ENCODE peak calls at places on chromosomes 2 and 18, in four cellular contexts. X is K562, D is HepG2, M is H1. C is an unnamed sample.

GRCh38 chr2:225272173-225272572 is 127.3 kb upstream of the NYAP2 start:
- DNase-seq in D (no peak), M (no peak), X (no peak), C (no peak)

GRCh38 chr2:179377296-179377695 is 112.7 kb upstream of the SESTD1 start:
- DNase-seq in D (no peak), X (no peak), M (no peak), C (no peak)

GRCh38 chr2:85439986-85440385 is 21.5 kb downstream of the SH2D6 start:
- DNase-seq in M (no peak), D (no peak), X (no peak), C (no peak)

GRCh38 chr2:113203901-113204519 is 30.2 kb downstream of the PSD4 start:
- DNase-seq in X (peak), D (peak), M (peak), C (peak)

GRCh38 chr2:219182331-219183150 is 4.5 kb downstream of the RETREG2 start:
- DNase-seq in D (no peak), X (no peak), M (no peak), C (no peak)

GRCh38 chr18:12333650-12334279 is 25.7 kb downstream of the TUBB6 start:
- DNase-seq in X (no peak), M (no peak), D (no peak), C (no peak)

GRCh38 chr18:11407900-11408299 is 201.5 kb upstream of the SLC35G4 start:
- DNase-seq in X (no peak), D (no peak), M (no peak), C (no peak)

GRCh38 chr2:62270728-62271127 is 74.8 kb downstream of the B3GNT2 start:
- DNase-seq in X (no peak), M (no peak), D (no peak), C (no peak)

GRCh38 chr2:8675543-8675942 is 6.3 kb upstream of the ID2 start:
- DNase-seq in D (peak), M (no peak), X (no peak), C (no peak)

GRCh38 chr2:161676902-161677496 is 52.8 kb downstream of the SLC4A10 start:
- DNase-seq in D (no peak), X (no peak), M (no peak), C (no peak)

GRCh38 chr2:85165291-85165690 is 32.1 kb downstream of the TCF7L1 start:
- DNase-seq in M (no peak), D (no peak), X (no peak), C (no peak)

GRCh38 chr2:42556351-42556890 is 12.0 kb upstream of the MTA3 start:
- DNase-seq in M (no peak), D (no peak), X (no peak), C (no peak)

GRCh38 chr2:226794751-226795171 is 4.9 kb downstream of the IRS1 start:
- DNase-seq in X (no peak), D (no peak), M (no peak), C (no peak)

GRCh38 chr2:31199206-31199605 is 18.1 kb downstream of the CAPN14 start:
- DNase-seq in X (no peak), M (no peak), D (no peak), C (no peak)

GRCh38 chr2:7857904-7858303 is 824.0 kb upstream of the ID2 start:
- DNase-seq in D (no peak), X (no peak), M (no peak), C (no peak)

GRCh38 chr18:78561757-78562445 is 417.7 kb upstream of the SALL3 start:
- DNase-seq in X (no peak), D (no peak), M (no peak), C (no peak)

GRCh38 chr18:27142891-27143290 is 42.2 kb downstream of the CHST9 start:
- DNase-seq in X (no peak), D (peak), M (no peak), C (no peak)

GRCh38 chr2:209458018-209458979 is 34.5 kb downstream of the MAP2 start:
- DNase-seq in X (no peak), D (no peak), M (no peak), C (no peak)

GRCh38 chr18:48605408-48605845 is 66.6 kb downstream of the CTIF start:
- DNase-seq in D (peak), M (peak), X (peak), C (peak)

GRCh38 chr2:68767031-68767961 is 32.7 kb downstream of the ARHGAP25 start:
- DNase-seq in X (no peak), M (no peak), D (no peak), C (no peak)

GRCh38 chr2:555164-555922 is 121.9 kb downstream of the TMEM18 start:
- DNase-seq in M (no peak), D (no peak), X (no peak), C (no peak)

GRCh38 chr18:44465337-44465736 is 215.4 kb upstream of the SETBP1 start:
- DNase-seq in D (no peak), M (no peak), X (no peak), C (no peak)

GRCh38 chr2:188898261-188898660 is 75.9 kb upstream of the COL3A1 start:
- DNase-seq in D (no peak), M (no peak), X (no peak), C (no peak)

GRCh38 chr2:180938419-180938818 is 42.0 kb upstream of the UBE2E3 start:
- DNase-seq in M (no peak), D (no peak), X (no peak), C (no peak)

GRCh38 chr2:127040169-127040568 is 66.8 kb downstream of the BIN1 start:
- DNase-seq in X (no peak), M (no peak), D (no peak), C (no peak)

GRCh38 chr2:225122582-225123486 is 80.6 kb upstream of the DOCK10 start:
- DNase-seq in X (no peak), M (peak), D (no peak), C (no peak)

GRCh38 chr2:212264227-212264626 is 274.4 kb downstream of the ERBB4 start:
- DNase-seq in D (no peak), X (no peak), M (no peak), C (no peak)

GRCh38 chr2:191404568-191404991 is 159.4 kb downstream of the MYO1B start:
- DNase-seq in X (no peak), D (no peak), M (no peak), C (no peak)

GRCh38 chr18:21489119-21489750 is 111.3 kb downstream of the ESCO1 start:
- DNase-seq in X (peak), D (peak), M (peak), C (peak)

GRCh38 chr18:51739044-51739666 is 541.7 kb upstream of the MEX3C start:
- DNase-seq in D (no peak), M (no peak), X (no peak), C (no peak)

GRCh38 chr2:144886847-144887246 is 366.9 kb upstream of the ZEB2 start:
- DNase-seq in D (no peak), M (no peak), X (no peak), C (no peak)

GRCh38 chr2:33384562-33384961 is 91.9 kb upstream of the RASGRP3 start:
- DNase-seq in X (no peak), D (no peak), M (no peak), C (no peak)

GRCh38 chr2:147782521-147782920 is 62.3 kb upstream of the ACVR2A start:
- DNase-seq in D (no peak), M (no peak), X (peak), C (no peak)

GRCh38 chr2:236745420-236746210 is 176.0 kb downstream of the ACKR3 start:
- DNase-seq in D (peak), X (no peak), M (no peak), C (peak)

GRCh38 chr2:207477896-207478295 is 51.9 kb upstream of the CREB1 start:
- DNase-seq in D (no peak), M (no peak), X (no peak), C (no peak)

GRCh38 chr18:11578799-11579198 is 30.6 kb upstream of the SLC35G4 start:
- DNase-seq in M (no peak), X (no peak), D (no peak), C (no peak)

GRCh38 chr2:143632751-143633374 is 503.6 kb downstream of the ARHGAP15 start:
- DNase-seq in X (no peak), M (no peak), D (no peak), C (no peak)

GRCh38 chr2:35794766-35795448 is 560.7 kb upstream of the CRIM1 start:
- DNase-seq in X (no peak), D (no peak), M (no peak), C (no peak)

GRCh38 chr2:217672472-217672871 is 330.3 kb downstream of the TNS1 start:
- DNase-seq in M (no peak), X (no peak), D (no peak), C (no peak)
- TF ChIP-seq MAFK in M (no peak), X (no peak), D (no peak), C (no peak)

GRCh38 chr18:76490701-76491171 is 4.3 kb downstream of the ZNF516 start:
- DNase-seq in M (no peak), D (no peak), X (no peak), C (peak)
- TF ChIP-seq HDAC2 in M (peak), D (no peak), X (no peak), C (no peak)

DNA sequence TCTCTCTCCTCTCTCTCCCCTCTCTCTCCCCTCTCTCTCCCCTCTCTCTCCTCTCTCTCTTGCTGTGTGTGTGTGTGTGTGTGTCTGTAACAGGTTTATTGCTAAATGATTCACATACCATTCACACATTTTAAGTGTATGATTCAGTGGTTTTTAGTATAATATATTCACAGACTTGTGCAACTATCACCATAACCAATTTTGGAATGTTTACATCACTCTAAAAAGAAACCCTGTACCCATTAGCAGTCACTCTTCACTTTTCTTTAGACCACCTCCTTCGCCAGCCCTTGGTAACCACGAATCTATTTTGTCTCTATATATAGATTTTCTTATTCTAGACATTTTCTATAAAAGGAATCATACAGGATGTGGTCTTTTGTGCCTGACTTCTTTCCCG is 11.4 kb downstream of the THNSL2 start:
- DNase-seq in X (no peak), D (no peak), M (no peak), C (no peak)
- TF ChIP-seq MAFK in X (no peak), D (no peak), M (no peak), C (no peak)

DNA sequence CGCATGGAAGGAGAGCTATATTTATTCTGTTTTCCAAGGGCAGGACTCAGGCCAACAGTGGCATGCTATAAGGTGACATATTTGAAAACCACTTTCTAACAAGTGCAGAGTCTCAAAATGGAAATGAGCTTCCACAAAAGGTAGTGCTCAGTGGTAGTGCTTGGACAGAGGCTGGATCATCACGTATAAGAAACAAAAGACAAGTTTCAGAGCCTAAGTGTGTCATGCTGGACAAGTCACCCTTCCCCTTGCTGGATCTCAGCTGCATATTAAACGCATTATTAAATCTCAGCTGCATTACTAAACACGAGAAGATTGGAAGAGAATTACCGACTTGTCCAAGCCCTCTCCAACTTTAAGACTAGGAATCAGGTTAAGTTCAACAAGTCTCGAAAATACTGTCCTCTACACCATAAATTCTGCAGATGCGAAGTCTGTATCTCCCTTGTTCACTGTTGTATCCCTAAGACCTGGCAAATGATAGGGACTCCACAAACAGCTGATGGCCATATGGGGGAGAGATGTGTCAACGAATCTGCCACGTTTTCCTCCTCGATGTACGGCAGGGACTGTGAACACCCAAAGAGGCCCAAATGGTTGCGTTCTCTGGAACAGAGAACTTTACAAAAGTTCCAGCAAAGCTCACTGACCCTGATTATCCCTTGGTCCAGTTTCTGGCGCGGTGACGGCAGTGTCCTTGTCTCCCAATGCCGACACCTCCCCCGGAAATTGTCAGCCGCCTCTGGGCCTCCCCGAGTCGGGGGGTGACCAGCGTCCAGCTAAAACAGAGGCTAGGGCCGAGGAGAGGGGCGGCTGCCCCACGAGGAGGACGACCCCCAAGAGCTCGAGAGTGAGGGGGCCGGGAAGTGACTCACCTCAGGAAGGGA is 611 bp downstream of the NOL10 start:
- DNase-seq in X (peak), D (no peak), M (no peak), C (peak)
- TF ChIP-seq HDAC2 in X (no peak), D (no peak), M (no peak), C (no peak)

GRCh38 chr2:235265348-235265965 is 228.4 kb upstream of the AGAP1 start:
- DNase-seq in D (peak), M (no peak), X (no peak), C (no peak)

GRCh38 chr2:235267251-235267650 is 226.6 kb upstream of the AGAP1 start:
- DNase-seq in X (no peak), D (no peak), M (no peak), C (no peak)

GRCh38 chr2:235270951-235271350 is 222.9 kb upstream of the AGAP1 start:
- DNase-seq in X (no peak), M (no peak), D (no peak), C (no peak)

GRCh38 chr2:235270291-235270690 is 223.6 kb upstream of the AGAP1 start:
- DNase-seq in D (no peak), M (no peak), X (no peak), C (no peak)

GRCh38 chr2:235268535-235268934 is 225.3 kb upstream of the AGAP1 start:
- DNase-seq in X (no peak), D (no peak), M (no peak), C (no peak)
- TF ChIP-seq MAFK in X (no peak), D (no peak), M (no peak), C (no peak)

GRCh38 chr2:172783091-172783898 is 47.6 kb downstream of the RAPGEF4 start:
- DNase-seq in X (no peak), M (no peak), D (peak), C (peak)
- TF ChIP-seq HDAC2 in X (no peak), M (no peak), D (no peak), C (no peak)

GRCh38 chr18:3265564-3266033 is 3.7 kb downstream of the MYL12B start:
- DNase-seq in M (no peak), X (peak), D (peak), C (no peak)
- TF ChIP-seq MAFK in M (no peak), X (no peak), D (no peak), C (no peak)